ENCODE peak calls at places on chromosomes 11 and 22, in eight cellular contexts. Y is stomach; H is CD8-positive, alpha-beta memory T cell; M is mammary epithelial cell; J is suprapubic skin; B is left ventricle myocardium inferior; N is Peyer's patch; W is ovary. I is an unnamed sample. For H3K4me1, the result is how much of the 10 kb centered on the place peaks cover.

GRCh38 chr11:4680341-4680740 is 17.3 kb downstream of the OR51E2 start:
- DNase-seq in W (no peak), Y (no peak), H (no peak), N (no peak), J (no peak), B (no peak), M (no peak), I (no peak)

GRCh38 chr22:49566693-49567092 is 261.0 kb downstream of the BRD1 start:
- DNase-seq in Y (no peak), J (no peak), H (no peak), W (no peak), M (no peak), N (peak), B (no peak), I (no peak)

GRCh38 chr11:8183136-8183535 is 14.3 kb upstream of the RIC3 start:
- DNase-seq in Y (no peak), B (no peak), J (no peak), N (no peak), M (no peak), H (no peak), W (no peak), I (no peak)

GRCh38 chr11:8288166-8288772 is 24.6 kb upstream of the LMO1 start:
- DNase-seq in Y (no peak), N (peak), B (no peak), J (no peak), M (no peak), H (no peak), W (no peak), I (no peak)

GRCh38 chr22:33321466-33321865 is 263.3 kb upstream of the SYN3 start:
- DNase-seq in J (no peak), M (no peak), N (no peak), Y (no peak), W (no peak), B (no peak), H (no peak), I (no peak)

GRCh38 chr11:60994450-60995135 is 23.1 kb downstream of the CD6 start:
- DNase-seq in J (no peak), B (no peak), M (no peak), H (no peak), Y (no peak), W (no peak), N (no peak), I (no peak)

GRCh38 chr11:1750840-1751520 is 585 bp upstream of the IFITM10 start:
- DNase-seq in H (no peak), N (peak), J (no peak), B (no peak), M (no peak), Y (no peak), W (no peak), I (peak)

GRCh38 chr11:94877446-94878200 is 95.7 kb downstream of the CWC15 start:
- DNase-seq in H (no peak), J (no peak), W (no peak), Y (no peak), N (no peak), B (no peak), M (no peak), I (peak)

GRCh38 chr22:44146088-44146861 is 34.5 kb upstream of the PARVG start:
- DNase-seq in W (no peak), J (no peak), B (no peak), H (no peak), Y (no peak), M (no peak), N (no peak), I (no peak)

GRCh38 chr11:131326829-131327228 is 43.6 kb upstream of the NTM start:
- DNase-seq in M (no peak), B (no peak), J (no peak), W (no peak), H (no peak), N (no peak), Y (no peak), I (no peak)
- H3K27ac ChIP-seq in M (no peak), B (no peak), J (no peak), W (no peak), H (no peak), N (no peak), Y (no peak), I (no peak)

GRCh38 chr11:86211619-86212018 is 32.9 kb upstream of the EED start:
- DNase-seq in J (no peak), N (no peak), H (no peak), W (no peak), Y (no peak), M (peak), B (no peak), I (no peak)
- H3K4me1 ChIP-seq in J (under half), N (under half), H (under half), W (under half), Y (under half), M (under half), B (under half), I (under half)

DNA sequence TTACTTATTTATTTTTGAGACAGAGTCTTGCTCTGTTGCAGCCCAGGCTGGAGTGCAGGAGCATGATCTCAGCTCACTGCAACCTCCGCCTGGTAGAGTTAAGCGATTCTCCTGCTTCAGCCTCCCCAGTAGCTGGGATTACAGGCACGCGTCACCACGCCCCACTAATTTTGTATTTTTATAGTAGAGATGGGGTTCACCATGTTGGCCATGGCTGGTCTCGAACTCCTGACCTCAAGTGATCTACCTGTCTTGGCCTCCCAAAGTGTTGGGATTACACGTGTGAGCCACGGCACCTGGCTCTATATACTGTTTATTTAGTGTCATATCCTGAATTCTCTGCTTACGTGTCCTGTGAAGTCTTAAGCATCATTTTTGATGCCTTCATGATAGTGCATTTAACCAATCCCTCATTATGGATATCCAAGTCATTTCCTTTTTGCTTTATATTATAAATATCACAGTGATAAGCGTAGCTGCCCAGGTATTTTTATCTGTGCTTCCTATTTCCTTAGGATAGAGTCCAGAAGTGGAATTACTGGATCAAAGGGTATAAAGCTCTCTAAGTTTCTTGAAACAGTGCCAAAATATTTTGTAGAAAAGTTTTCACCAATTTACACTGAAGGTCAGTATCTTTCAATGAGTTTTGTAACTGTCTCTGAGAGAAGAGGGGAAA is 871 bp upstream of the SIDT2 start:
- DNase-seq in J (no peak), M (no peak), Y (peak), B (no peak), W (no peak), N (peak), H (no peak), I (no peak)
- H3K4me3 ChIP-seq in J (peak), M (no peak), Y (peak), B (peak), W (peak), N (no peak), H (peak), I (no peak)

GRCh38 chr22:22835892-22836291 is 51.7 kb upstream of the IGLL5 start:
- DNase-seq in M (no peak), N (no peak), B (no peak), H (no peak), J (no peak), W (no peak), Y (no peak), I (no peak)

GRCh38 chr22:22834204-22834603 is 53.4 kb upstream of the IGLL5 start:
- DNase-seq in J (no peak), Y (no peak), H (no peak), B (no peak), N (no peak), W (no peak), M (no peak), I (no peak)

GRCh38 chr22:22836635-22837034 is 51.0 kb upstream of the IGLL5 start:
- DNase-seq in N (no peak), Y (no peak), B (no peak), W (no peak), H (no peak), M (peak), J (no peak), I (no peak)

GRCh38 chr22:22834783-22835182 is 52.8 kb upstream of the IGLL5 start:
- DNase-seq in H (no peak), M (no peak), N (no peak), Y (no peak), B (no peak), W (no peak), J (no peak), I (no peak)

GRCh38 chr22:22835242-22835641 is 52.4 kb upstream of the IGLL5 start:
- DNase-seq in H (no peak), J (no peak), N (no peak), B (no peak), M (no peak), Y (no peak), W (no peak), I (no peak)
- H3K27ac ChIP-seq in H (no peak), J (no peak), N (no peak), B (no peak), M (no peak), Y (no peak), W (no peak), I (no peak)

GRCh38 chr11:44880511-44880910 is 70.2 kb downstream of the TP53I11 start:
- DNase-seq in W (no peak), N (no peak), B (no peak), H (no peak), J (no peak), Y (no peak), M (no peak), I (no peak)
- H3K4me1 ChIP-seq in W (under half), N (under half), B (under half), H (under half), J (under half), Y (under half), M (under half), I (under half)

GRCh38 chr11:114293201-114293711 is 2.9 kb upstream of the NNMT start:
- DNase-seq in B (no peak), N (no peak), H (no peak), W (no peak), Y (no peak), M (peak), J (no peak), I (no peak)
- H3K4me3 ChIP-seq in B (no peak), N (no peak), H (no peak), W (no peak), Y (no peak), M (no peak), J (no peak), I (no peak)

DNA sequence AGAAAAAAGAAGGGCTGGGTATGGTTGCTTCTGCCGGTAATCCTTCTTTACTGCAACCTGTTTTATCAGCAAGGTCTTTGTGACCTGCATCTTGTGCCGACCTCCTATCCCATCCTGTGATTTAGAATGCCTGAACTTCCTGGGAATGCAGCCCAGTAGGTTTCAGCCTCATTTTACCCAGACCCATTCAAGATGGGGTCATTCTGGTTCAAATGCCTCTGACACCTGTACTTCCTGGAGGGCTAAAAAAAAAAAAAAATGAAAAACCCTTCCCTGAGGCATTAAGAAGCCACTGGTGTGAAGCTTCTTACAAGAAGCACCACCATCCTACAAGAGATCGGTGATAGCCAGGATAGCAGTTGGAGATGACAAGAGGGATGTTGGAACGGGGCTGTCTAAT is 54.6 kb upstream of the TREH start:
- DNase-seq in Y (no peak), W (no peak), H (no peak), M (no peak), N (no peak), J (no peak), B (no peak), I (no peak)
- H3K27ac ChIP-seq in Y (no peak), W (no peak), H (no peak), M (no peak), N (no peak), J (no peak), B (no peak), I (no peak)